ENCODE peak calls at places on chromosomes 16 and 17, in nine cellular contexts. X is NCI-H2081, U is HEK293T, S is transverse colon, F is SHP77 treated with DMSO at 0.1 percent for 48 hours, Y is D341Med, E is neural crest cell, T is NCI-H2029, A is ACHN. G is an unnamed sample.

GRCh38 chr16:67199011-67199807 is at the start of gene ELMO3:
- DNase-seq in X (peak), U (no peak), S (peak), F (no peak), Y (no peak), E (no peak), T (peak), A (no peak), G (no peak)

GRCh38 chr16:3389663-3390338 is 11.0 kb downstream of the ZSCAN32 start:
- DNase-seq in X (no peak), U (no peak), S (no peak), F (no peak), Y (no peak), E (no peak), T (no peak), A (no peak), G (no peak)

GRCh38 chr16:53135329-53135728 is 80.5 kb downstream of the CHD9 start:
- DNase-seq in X (no peak), U (no peak), S (no peak), F (no peak), Y (no peak), E (no peak), T (no peak), A (no peak), G (no peak)

GRCh38 chr17:50316016-50316587 is 29.8 kb upstream of the XYLT2 start:
- DNase-seq in X (no peak), U (no peak), S (no peak), F (no peak), Y (no peak), E (no peak), T (no peak), A (no peak), G (no peak)

GRCh38 chr16:86285938-86286921 is 224.1 kb upstream of the FOXF1 start:
- DNase-seq in X (no peak), U (no peak), S (no peak), F (no peak), Y (no peak), E (no peak), T (no peak), A (no peak), G (no peak)

GRCh38 chr16:4880006-4880580 is 32.8 kb downstream of the UBN1 start:
- DNase-seq in X (no peak), U (no peak), S (no peak), F (no peak), Y (no peak), E (no peak), T (no peak), A (no peak), G (no peak)

GRCh38 chr17:28908640-28909098 is 5.8 kb upstream of the DHRS13 start:
- DNase-seq in X (no peak), U (no peak), S (peak), F (no peak), Y (no peak), E (no peak), T (no peak), A (no peak), G (no peak)

GRCh38 chr17:44350733-44351226 is 5.7 kb downstream of the GRN start:
- DNase-seq in X (peak), U (peak), S (peak), F (no peak), Y (peak), E (peak), T (no peak), A (peak), G (peak)

GRCh38 chr16:49019081-49019633 is 262.5 kb downstream of the CBLN1 start:
- DNase-seq in X (no peak), U (no peak), S (no peak), F (peak), Y (no peak), E (no peak), T (no peak), A (peak), G (peak)

GRCh38 chr17:79840204-79840988 is 1.2 kb upstream of the CBX4 start:
- DNase-seq in X (no peak), U (no peak), S (peak), F (no peak), Y (peak), E (peak), T (no peak), A (peak), G (peak)

GRCh38 chr16:69109486-69110270 is 4.2 kb downstream of the HAS3 start:
- DNase-seq in X (no peak), U (no peak), S (no peak), F (no peak), Y (no peak), E (no peak), T (no peak), A (no peak), G (no peak)

GRCh38 chr16:228151-228855 is 946 bp downstream of the LUC7L start:
- DNase-seq in X (no peak), U (no peak), S (no peak), F (no peak), Y (no peak), E (no peak), T (no peak), A (peak), G (peak)

GRCh38 chr16:26598989-26599785 is 467.5 kb upstream of the C16orf82 start:
- DNase-seq in X (no peak), U (no peak), S (no peak), F (no peak), Y (no peak), E (no peak), T (no peak), A (no peak), G (no peak)

GRCh38 chr17:14619821-14620220 is 318.9 kb downstream of the HS3ST3B1 start:
- DNase-seq in X (no peak), U (no peak), S (no peak), F (no peak), Y (no peak), E (no peak), T (no peak), A (no peak), G (no peak)

GRCh38 chr17:65656390-65657250 is 95.2 kb upstream of the AXIN2 start:
- DNase-seq in X (no peak), U (no peak), S (no peak), F (no peak), Y (no peak), E (no peak), T (no peak), A (no peak), G (no peak)

GRCh38 chr17:28112199-28112995 is 69.9 kb downstream of the NLK start:
- DNase-seq in X (no peak), U (no peak), S (peak), F (no peak), Y (no peak), E (no peak), T (no peak), A (no peak), G (no peak)

GRCh38 chr17:76383645-76384221 is 676 bp upstream of the SPHK1 start:
- DNase-seq in X (no peak), U (peak), S (peak), F (peak), Y (peak), E (peak), T (no peak), A (peak), G (peak)

GRCh38 chr17:29193146-29193545 is 12.9 kb upstream of the MYO18A start:
- DNase-seq in X (no peak), U (no peak), S (no peak), F (no peak), Y (no peak), E (no peak), T (no peak), A (no peak), G (peak)

GRCh38 chr16:57091200-57091989 is 988 bp upstream of the CPNE2 start:
- DNase-seq in X (no peak), U (peak), S (peak), F (no peak), Y (no peak), E (peak), T (no peak), A (peak), G (peak)

GRCh38 chr16:31267332-31268032 is 7.7 kb downstream of the ITGAM start:
- DNase-seq in X (no peak), U (no peak), S (no peak), F (no peak), Y (no peak), E (no peak), T (no peak), A (no peak), G (no peak)

GRCh38 chr17:9821921-9822320 is at the start of gene GSG1L2:
- DNase-seq in X (no peak), U (no peak), S (no peak), F (no peak), Y (peak), E (no peak), T (no peak), A (no peak), G (peak)

GRCh38 chr17:41718287-41718645 is 6.1 kb downstream of the GAST start:
- DNase-seq in X (no peak), U (no peak), S (no peak), F (no peak), Y (no peak), E (no peak), T (no peak), A (no peak), G (no peak)

GRCh38 chr16:14600164-14600563 is 29.9 kb downstream of the PARN start:
- DNase-seq in X (no peak), U (peak), S (no peak), F (no peak), Y (no peak), E (no peak), T (no peak), A (peak), G (peak)

GRCh38 chr17:8125196-8125946 is 1.5 kb upstream of the HES7 start:
- DNase-seq in X (peak), U (peak), S (peak), F (peak), Y (peak), E (peak), T (no peak), A (peak), G (peak)

GRCh38 chr16:56848955-56849689 is 15.9 kb upstream of the SLC12A3 start:
- DNase-seq in X (peak), U (no peak), S (no peak), F (no peak), Y (no peak), E (no peak), T (no peak), A (peak), G (peak)

GRCh38 chr17:57750109-57750845 is 5.2 kb upstream of the CCDC182 start:
- DNase-seq in X (no peak), U (no peak), S (no peak), F (no peak), Y (no peak), E (no peak), T (no peak), A (no peak), G (no peak)

GRCh38 chr17:64741038-64741641 is 79.0 kb upstream of the SMURF2 start:
- DNase-seq in X (no peak), U (no peak), S (no peak), F (no peak), Y (no peak), E (no peak), T (no peak), A (no peak), G (no peak)

GRCh38 chr17:66578781-66579489 is 256.0 kb upstream of the CACNG5 start:
- DNase-seq in X (no peak), U (no peak), S (no peak), F (no peak), Y (no peak), E (no peak), T (no peak), A (no peak), G (no peak)

GRCh38 chr17:9517396-9517795 is 58.2 kb downstream of the STX8 start:
- DNase-seq in X (no peak), U (no peak), S (no peak), F (no peak), Y (no peak), E (no peak), T (no peak), A (no peak), G (no peak)